ENCODE peak calls at places on chromosome 17, in five cellular contexts. J, K, X, S and B are unnamed samples.

GRCh38 chr17:22464041-22464440 is 771.7 kb downstream of the KCNJ18 start:
- DNase-seq in J (no peak), K (no peak), X (no peak), S (no peak), B (no peak)

GRCh38 chr17:42010898-42011516 is 6.2 kb downstream of the DNAJC7 start:
- DNase-seq in J (no peak), K (no peak), X (no peak), S (peak), B (no peak)

GRCh38 chr17:73835605-73836004 is 191.4 kb upstream of the SDK2 start:
- DNase-seq in J (no peak), K (no peak), X (no peak), S (no peak), B (no peak)

GRCh38 chr17:46884552-46884951 is 33.2 kb downstream of the WNT9B start:
- DNase-seq in J (no peak), K (no peak), X (no peak), S (no peak), B (no peak)

GRCh38 chr17:45998987-45999899 is at the start of gene STH:
- DNase-seq in J (no peak), K (no peak), X (no peak), S (no peak), B (no peak)

GRCh38 chr17:34623856-34624766 is 44.7 kb downstream of the TMEM132E start:
- DNase-seq in J (no peak), K (no peak), X (no peak), S (no peak), B (no peak)

GRCh38 chr17:7992516-7992915 is 9.9 kb upstream of the GUCY2D start:
- DNase-seq in J (no peak), K (no peak), X (no peak), S (peak), B (no peak)

GRCh38 chr17:4748687-4749086 is 9.0 kb upstream of the CXCL16 start:
- DNase-seq in J (no peak), K (no peak), X (no peak), S (no peak), B (no peak)

GRCh38 chr17:75680431-75680830 is 13.3 kb downstream of the SAP30BP start:
- DNase-seq in J (no peak), K (no peak), X (no peak), S (no peak), B (no peak)

GRCh38 chr17:82720204-82720603 is 3.7 kb downstream of the FN3KRP start:
- DNase-seq in J (no peak), K (no peak), X (no peak), S (no peak), B (no peak)

GRCh38 chr17:41351177-41351576 is 549 bp upstream of the KRT33A start:
- DNase-seq in J (no peak), K (no peak), X (no peak), S (no peak), B (no peak)

GRCh38 chr17:19242323-19242722 is 5.2 kb downstream of the EPN2 start:
- DNase-seq in J (no peak), K (no peak), X (no peak), S (no peak), B (no peak)

GRCh38 chr17:55664287-55664686 is 58.4 kb downstream of the TMEM100 start:
- DNase-seq in J (no peak), K (no peak), X (no peak), S (no peak), B (no peak)